ENCODE peak calls at places on chromosome 16, in eight cellular contexts. E is GM12865; J is suprapubic skin; W is Caco-2; Q is CD4-positive, alpha-beta T cell; M is mucosa of descending colon; S is tibial artery; B is mesothelial cell of epicardium. T is an unnamed sample.

GRCh38 chr16:71674229-71674628 is 48.2 kb downstream of the MARVELD3 start:
- DNase-seq in E (no peak), J (no peak), W (no peak), Q (no peak), M (no peak), S (no peak), B (no peak), T (no peak)

GRCh38 chr16:51716195-51716594 is 565.1 kb upstream of the SALL1 start:
- DNase-seq in E (no peak), J (no peak), W (no peak), Q (no peak), M (no peak), S (no peak), B (no peak), T (no peak)

GRCh38 chr16:851209-851810 is 50.8 kb upstream of the GNG13 start:
- DNase-seq in E (no peak), J (no peak), W (no peak), Q (no peak), M (no peak), S (no peak), B (no peak), T (no peak)

GRCh38 chr16:74736531-74737157 is 36.0 kb upstream of the MLKL start:
- DNase-seq in E (no peak), J (no peak), W (no peak), Q (no peak), M (no peak), S (no peak), B (no peak), T (no peak)

GRCh38 chr16:16100631-16101030 is 122.7 kb downstream of the ABCC6 start:
- DNase-seq in E (no peak), J (no peak), W (no peak), Q (no peak), M (no peak), S (no peak), B (no peak), T (no peak)

GRCh38 chr16:12362482-12363458 is 386.2 kb downstream of the SNX29 start:
- DNase-seq in E (no peak), J (peak), W (no peak), Q (no peak), M (no peak), S (peak), B (no peak), T (no peak)

GRCh38 chr16:84568066-84568465 is 49.8 kb downstream of the COTL1 start:
- DNase-seq in E (no peak), J (no peak), W (no peak), Q (no peak), M (no peak), S (no peak), B (no peak), T (no peak)

GRCh38 chr16:82658796-82659195 is 32.0 kb downstream of the CDH13 start:
- DNase-seq in E (no peak), J (no peak), W (no peak), Q (no peak), M (no peak), S (no peak), B (no peak), T (no peak)

GRCh38 chr16:4373909-4374742 is 2.5 kb downstream of the VASN start:
- DNase-seq in E (no peak), J (peak), W (peak), Q (no peak), M (no peak), S (peak), B (peak), T (no peak)

GRCh38 chr16:31010539-31010938 is at the start of gene STX1B:
- DNase-seq in E (no peak), J (no peak), W (no peak), Q (peak), M (no peak), S (no peak), B (no peak), T (no peak)

GRCh38 chr16:10312784-10313724 is 72.8 kb upstream of the ATF7IP2 start:
- DNase-seq in E (peak), J (no peak), W (no peak), Q (no peak), M (no peak), S (no peak), B (no peak), T (peak)

GRCh38 chr16:11097094-11097781 is 152.9 kb downstream of the CLEC16A start:
- DNase-seq in E (no peak), J (no peak), W (no peak), Q (no peak), M (no peak), S (no peak), B (no peak), T (no peak)

DNA sequence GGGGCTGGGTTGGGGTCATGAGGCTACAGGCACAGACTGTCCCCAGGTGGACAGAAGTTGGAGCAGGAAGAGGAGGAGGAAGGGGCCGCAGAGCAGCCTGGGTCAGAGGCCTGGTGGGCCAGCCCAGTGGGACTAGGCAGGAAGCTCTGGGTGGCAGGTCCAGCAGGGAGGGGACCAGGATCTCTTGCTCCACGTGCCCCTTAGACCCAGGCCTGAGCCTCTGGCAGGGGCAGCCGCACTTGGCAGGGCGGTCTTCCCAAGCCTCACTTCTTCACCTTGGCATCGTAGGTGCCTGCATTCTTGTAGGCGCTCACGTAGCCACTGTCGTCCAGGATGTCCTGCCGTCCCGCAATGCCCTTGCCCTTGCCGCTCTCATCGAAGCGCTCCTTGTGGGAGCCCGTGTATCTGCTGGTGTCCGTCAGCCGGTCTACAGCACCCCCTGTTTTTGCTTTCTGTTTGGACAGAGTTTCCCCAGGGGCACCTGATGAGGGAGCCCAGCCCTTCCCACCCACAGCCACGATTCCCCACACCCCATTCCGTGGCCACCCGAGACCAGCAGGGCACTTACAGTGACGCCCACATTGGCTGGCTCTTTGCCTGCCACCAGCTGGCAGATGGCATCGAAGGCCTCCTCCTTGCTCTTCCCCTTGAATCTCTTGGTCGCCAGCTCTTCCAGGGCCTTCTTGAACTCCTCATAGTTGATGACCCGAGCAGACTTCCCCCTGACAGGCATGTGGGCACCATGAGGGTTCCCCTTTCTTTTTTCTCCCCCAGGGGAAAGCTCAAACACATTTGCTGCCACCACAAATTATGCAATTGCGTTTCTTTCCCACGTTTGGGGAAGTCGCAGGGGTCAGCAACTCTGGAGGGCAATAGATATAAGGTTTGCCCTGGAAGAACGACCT is 3.1 kb downstream of the TPPP3 start:
- DNase-seq in E (no peak), J (peak), W (no peak), Q (no peak), M (no peak), S (peak), B (no peak), T (no peak)
- TF ChIP-seq CTCF in E (no peak), J (no peak), W (no peak), Q (no peak), M (no peak), S (no peak), B (no peak), T (no peak)

GRCh38 chr16:89357460-89357859 is 132.9 kb downstream of the ANKRD11 start:
- DNase-seq in E (no peak), J (no peak), W (no peak), Q (no peak), M (peak), S (no peak), B (no peak), T (no peak)

GRCh38 chr16:89358030-89359005 is 132.0 kb downstream of the ANKRD11 start:
- DNase-seq in E (peak), J (no peak), W (no peak), Q (peak), M (peak), S (no peak), B (no peak), T (no peak)

GRCh38 chr16:89355686-89356085 is 134.7 kb downstream of the ANKRD11 start:
- DNase-seq in E (no peak), J (no peak), W (no peak), Q (no peak), M (no peak), S (no peak), B (no peak), T (no peak)

GRCh38 chr16:89355036-89355435 is 135.3 kb downstream of the ANKRD11 start:
- DNase-seq in E (no peak), J (no peak), W (no peak), Q (no peak), M (no peak), S (no peak), B (no peak), T (no peak)

GRCh38 chr16:89357055-89357454 is 133.3 kb downstream of the ANKRD11 start:
- DNase-seq in E (no peak), J (no peak), W (peak), Q (peak), M (no peak), S (no peak), B (no peak), T (no peak)
- TF ChIP-seq CTCF in E (no peak), J (no peak), W (no peak), Q (no peak), M (no peak), S (no peak), B (no peak), T (peak)

GRCh38 chr16:68373528-68374250 is 62.9 kb downstream of the PRMT7 start:
- DNase-seq in E (no peak), J (no peak), W (no peak), Q (no peak), M (no peak), S (no peak), B (no peak), T (no peak)

GRCh38 chr16:68374251-68374805 is 63.5 kb downstream of the PRMT7 start:
- DNase-seq in E (no peak), J (no peak), W (no peak), Q (no peak), M (peak), S (no peak), B (no peak), T (no peak)

GRCh38 chr16:68376590-68376989 is 65.8 kb downstream of the PRMT7 start:
- DNase-seq in E (no peak), J (no peak), W (no peak), Q (no peak), M (peak), S (no peak), B (no peak), T (no peak)

GRCh38 chr16:68375801-68376536 is 65.2 kb downstream of the PRMT7 start:
- DNase-seq in E (no peak), J (no peak), W (no peak), Q (no peak), M (peak), S (no peak), B (no peak), T (no peak)

GRCh38 chr16:68374961-68375660 is 64.3 kb downstream of the PRMT7 start:
- DNase-seq in E (no peak), J (no peak), W (no peak), Q (no peak), M (peak), S (no peak), B (no peak), T (no peak)
- TF ChIP-seq CTCF in E (no peak), J (no peak), W (no peak), Q (no peak), M (no peak), S (no peak), B (no peak), T (no peak)

DNA sequence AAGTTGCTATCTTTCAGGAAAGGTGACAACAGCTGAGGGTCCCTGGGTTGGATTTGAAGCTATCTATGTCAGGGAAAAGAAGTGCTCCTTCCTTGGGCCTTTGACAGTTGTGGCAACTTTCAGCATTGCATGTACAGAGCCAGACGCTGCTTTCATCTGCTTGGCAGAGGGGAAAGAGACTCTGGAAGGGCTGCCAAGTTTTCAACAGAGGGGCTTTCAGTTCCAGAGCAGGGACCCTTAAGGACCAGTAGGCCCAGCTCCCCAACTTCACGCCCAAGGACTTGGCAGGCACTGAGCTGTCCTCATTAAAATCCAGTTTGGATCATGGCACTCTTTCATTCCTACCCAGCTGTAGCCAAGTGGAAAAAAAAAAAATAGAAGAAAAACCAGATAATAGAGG is 702.4 kb upstream of the CDH8 start:
- DNase-seq in E (no peak), J (no peak), W (no peak), Q (no peak), M (no peak), S (no peak), B (no peak), T (no peak)
- TF ChIP-seq CTCF in E (no peak), J (no peak), W (no peak), Q (no peak), M (no peak), S (no peak), B (no peak), T (no peak)

GRCh38 chr16:59192551-59193199 is 458.6 kb upstream of the GOT2 start:
- DNase-seq in E (peak), J (no peak), W (peak), Q (no peak), M (no peak), S (no peak), B (no peak), T (peak)
- TF ChIP-seq CTCF in E (peak), J (no peak), W (peak), Q (no peak), M (no peak), S (no peak), B (peak), T (peak)

DNA sequence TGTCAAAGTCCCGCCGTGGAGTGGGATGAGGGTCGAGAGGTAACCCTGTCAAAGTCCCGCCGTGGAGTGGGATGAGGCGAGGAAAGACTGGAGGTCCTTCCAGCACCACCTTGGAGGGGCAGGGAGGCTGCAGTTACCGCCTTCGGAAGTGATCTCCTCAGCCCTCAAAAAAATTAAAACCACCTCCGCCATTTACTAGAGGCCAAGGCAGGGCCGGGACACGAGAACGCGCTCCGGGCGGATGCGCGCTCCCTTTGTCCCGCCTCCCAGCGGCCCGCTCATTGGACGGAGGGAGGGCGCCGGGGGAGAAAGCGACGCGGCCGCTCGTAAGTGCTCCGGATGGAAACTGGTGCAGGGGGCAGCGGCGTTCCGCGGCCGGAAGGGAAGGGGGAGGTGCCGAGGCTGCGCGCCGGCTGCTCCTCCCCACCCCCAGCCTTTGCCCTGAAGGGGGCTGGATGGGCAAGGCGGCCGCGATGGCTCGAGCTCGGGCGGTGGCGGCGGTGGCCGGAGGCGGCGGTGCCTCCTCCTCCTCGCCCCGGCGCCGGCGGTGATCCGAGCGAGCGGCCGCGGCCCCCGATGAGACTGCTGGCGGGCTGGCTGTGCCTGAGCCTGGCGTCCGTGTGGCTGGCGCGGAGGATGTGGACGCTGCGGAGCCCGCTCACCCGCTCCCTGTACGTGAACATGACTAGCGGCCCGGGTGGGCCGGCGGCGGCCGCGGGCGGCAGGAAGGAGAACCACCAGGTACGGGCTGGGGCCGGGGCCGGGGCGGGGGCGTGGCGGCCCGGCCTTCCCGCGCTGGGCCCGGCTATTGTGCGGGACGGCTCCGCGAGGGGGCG is at the start of gene METTL9:
- DNase-seq in E (peak), J (peak), W (peak), Q (peak), M (peak), S (peak), B (peak), T (peak)
- TF ChIP-seq CTCF in E (no peak), J (peak), W (no peak), Q (no peak), M (no peak), S (peak), B (no peak), T (no peak)

GRCh38 chr16:57995721-57996405 is 4.6 kb downstream of the ZNF319 start:
- DNase-seq in E (no peak), J (peak), W (no peak), Q (no peak), M (no peak), S (no peak), B (no peak), T (no peak)

GRCh38 chr16:57994361-57994760 is 6.1 kb downstream of the ZNF319 start:
- DNase-seq in E (no peak), J (no peak), W (no peak), Q (no peak), M (no peak), S (no peak), B (no peak), T (no peak)

GRCh38 chr16:57993452-57993851 is 7.0 kb downstream of the ZNF319 start:
- DNase-seq in E (no peak), J (no peak), W (no peak), Q (no peak), M (no peak), S (no peak), B (no peak), T (no peak)

GRCh38 chr16:57993897-57994296 is 6.6 kb downstream of the ZNF319 start:
- DNase-seq in E (no peak), J (no peak), W (no peak), Q (no peak), M (no peak), S (no peak), B (no peak), T (no peak)

DNA sequence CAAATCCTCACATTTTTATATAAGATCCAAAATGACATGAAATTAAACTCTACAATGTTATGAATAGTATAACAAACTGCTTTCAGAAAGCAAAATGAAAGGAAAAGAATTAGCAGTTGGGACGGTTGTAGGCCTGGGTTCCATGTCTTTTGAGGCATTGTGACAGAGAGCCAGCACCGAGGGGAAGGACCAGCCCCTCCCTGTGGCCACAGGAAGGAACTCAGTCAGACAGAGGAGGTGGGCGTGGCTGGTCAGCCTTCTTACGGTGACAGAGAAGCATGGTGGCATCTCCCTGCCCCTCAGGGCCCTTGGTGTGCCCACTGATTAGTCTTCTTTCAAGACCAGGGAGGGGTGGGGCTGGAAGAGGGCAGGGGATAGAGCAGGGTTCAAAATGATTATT is 5.7 kb downstream of the ZNF319 start:
- DNase-seq in E (peak), J (no peak), W (peak), Q (peak), M (peak), S (peak), B (no peak), T (peak)
- TF ChIP-seq CTCF in E (peak), J (peak), W (peak), Q (no peak), M (no peak), S (no peak), B (no peak), T (peak)

DNA sequence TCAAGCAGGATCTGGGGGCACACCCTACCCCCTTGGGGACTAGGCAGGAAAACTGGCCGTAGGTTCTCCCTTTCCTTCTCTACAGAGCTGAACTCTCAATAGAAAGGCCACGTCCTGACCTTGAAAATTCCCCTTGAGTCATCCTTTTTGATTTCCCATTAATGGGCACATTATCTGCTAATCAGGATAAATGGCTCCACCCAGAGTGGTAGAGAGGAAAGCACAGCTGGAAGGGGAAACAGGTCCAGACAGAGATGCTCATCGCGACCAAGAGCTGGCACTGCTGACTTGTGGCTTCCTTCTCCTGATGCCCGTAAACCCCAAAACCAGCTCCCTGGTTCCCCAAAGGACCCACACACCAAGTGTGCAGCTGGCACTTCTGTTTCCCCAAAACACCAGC is 206.5 kb upstream of the CDH5 start:
- DNase-seq in E (no peak), J (no peak), W (no peak), Q (no peak), M (no peak), S (no peak), B (no peak), T (no peak)
- TF ChIP-seq CTCF in E (no peak), J (no peak), W (no peak), Q (no peak), M (no peak), S (no peak), B (no peak), T (no peak)